ENCODE peak calls at places on chromosome 1, in eight cellular contexts. F, J, N, G, C, R, L and E are unnamed samples.

GRCh38 chr1:172414331-172414730 is 6.2 kb upstream of the C1orf105 start:
- DNase-seq in F (peak; percentile 73), J (no peak), N (no peak), G (no peak), C (peak; percentile 58), R (no peak), L (no peak), E (no peak)

GRCh38 chr1:56329970-56330369 is 249.4 kb downstream of the PLPP3 start:
- DNase-seq in F (peak; percentile 33), J (no peak), N (no peak), G (no peak), C (no peak), R (no peak), L (no peak), E (no peak)

GRCh38 chr1:17574502-17574901 is 35.0 kb downstream of the ARHGEF10L start:
- DNase-seq in F (no peak), J (no peak), N (no peak), G (no peak), C (no peak), R (no peak), L (no peak), E (no peak)

GRCh38 chr1:48450505-48450904 is 21.5 kb downstream of the SPATA6 start:
- DNase-seq in F (peak; percentile 15), J (no peak), N (no peak), G (no peak), C (no peak), R (peak; percentile 19), L (no peak), E (no peak)

GRCh38 chr1:114219247-114219872 is 65.7 kb upstream of the SYT6 start:
- DNase-seq in F (peak; percentile 25), J (no peak), N (no peak), G (no peak), C (no peak), R (peak; percentile 7), L (no peak), E (no peak)

GRCh38 chr1:237124856-237125462 is 83.0 kb downstream of the RYR2 start:
- DNase-seq in F (peak; percentile 18), J (peak; percentile 35), N (no peak), G (no peak), C (no peak), R (no peak), L (no peak), E (no peak)

GRCh38 chr1:107263291-107263790 is 122.5 kb downstream of the NTNG1 start:
- DNase-seq in F (no peak), J (no peak), N (no peak), G (no peak), C (peak; percentile 22), R (no peak), L (no peak), E (no peak)

GRCh38 chr1:228363686-228364067 is 43.0 kb downstream of the TRIM11 start:
- DNase-seq in F (no peak), J (no peak), N (no peak), G (no peak), C (no peak), R (no peak), L (no peak), E (no peak)

GRCh38 chr1:201636581-201636980 is 97.7 kb downstream of the NAV1 start:
- DNase-seq in F (peak; percentile 79), J (no peak), N (no peak), G (no peak), C (no peak), R (no peak), L (no peak), E (no peak)

GRCh38 chr1:247415423-247416361 is at the start of gene NLRP3:
- DNase-seq in F (peak; percentile 58), J (no peak), N (no peak), G (no peak), C (peak; percentile 55), R (peak; percentile 25), L (no peak), E (peak; percentile 37)